ENCODE peak calls at places on chromosomes 6 and 20, in nine cellular contexts. H is LoVo; Q is fibroblast of the conjunctiva; U is naive thymus-derived CD8-positive, alpha-beta T cell; T is T-helper 2 cell; B is hepatic stellate cell; N is nucleus accumbens; O is left ventricle myocardium superior; S is H9. X is an unnamed sample.

GRCh38 chr6:86535141-86535540 is 402.2 kb upstream of the HTR1E start:
- DNase-seq in H (no peak), Q (no peak), U (no peak), T (no peak), B (no peak), N (no peak), O (no peak), S (no peak), X (no peak)

GRCh38 chr6:31822038-31822821 is 5.3 kb upstream of the HSPA1B start:
- DNase-seq in H (peak), Q (peak), U (peak), T (peak), B (peak), N (peak), O (peak), S (peak), X (peak)

GRCh38 chr20:14948416-14948815 is 611.0 kb upstream of the FLRT3 start:
- DNase-seq in H (no peak), Q (no peak), U (no peak), T (no peak), B (no peak), N (no peak), O (no peak), S (no peak), X (no peak)

GRCh38 chr20:49132995-49133451 is 55.1 kb downstream of the STAU1 start:
- DNase-seq in H (peak), Q (peak), U (no peak), T (no peak), B (peak), N (peak), O (no peak), S (peak), X (no peak)

GRCh38 chr6:32271427-32271826 is 47.6 kb upstream of the NOTCH4 start:
- DNase-seq in H (no peak), Q (no peak), U (no peak), T (no peak), B (no peak), N (no peak), O (no peak), S (no peak), X (no peak)

GRCh38 chr6:133101790-133102189 is 139.4 kb upstream of the EYA4 start:
- DNase-seq in H (no peak), Q (no peak), U (no peak), T (no peak), B (no peak), N (no peak), O (no peak), S (no peak), X (no peak)

GRCh38 chr6:137416376-137417109 is 77.7 kb downstream of the OLIG3 start:
- DNase-seq in H (no peak), Q (peak), U (no peak), T (no peak), B (no peak), N (no peak), O (no peak), S (no peak), X (no peak)

GRCh38 chr6:62530985-62531384 is 245.0 kb upstream of the KHDRBS2 start:
- DNase-seq in H (no peak), Q (no peak), U (no peak), T (no peak), B (no peak), N (no peak), O (no peak), S (no peak), X (no peak)

GRCh38 chr6:30263734-30264133 is 50.5 kb upstream of the TRIM26 start:
- DNase-seq in H (peak), Q (no peak), U (no peak), T (no peak), B (peak), N (no peak), O (no peak), S (no peak), X (no peak)

GRCh38 chr6:4256969-4257368 is 121.6 kb upstream of the ECI2 start:
- DNase-seq in H (no peak), Q (no peak), U (no peak), T (no peak), B (no peak), N (no peak), O (no peak), S (no peak), X (no peak)

GRCh38 chr6:73675466-73676098 is 20.4 kb upstream of the CD109 start:
- DNase-seq in H (peak), Q (peak), U (peak), T (peak), B (peak), N (no peak), O (peak), S (peak), X (peak)